ENCODE peak calls at places on chromosomes 12 and 14, in five cellular contexts. One of them, this sample, is unnamed.

GRCh38 chr12:58504539-58504938 is 415.8 kb downstream of the LRIG3 start:
- DNase-seq in thyroid gland: no peak
- DNase-seq in mucosa of descending colon: no peak
- DNase-seq in thoracic aorta: no peak
- DNase-seq in GM12865: no peak
- DNase-seq in this sample: no peak

GRCh38 chr14:50762001-50762930 is 68.7 kb downstream of the NIN start:
- DNase-seq in thyroid gland: no peak
- DNase-seq in mucosa of descending colon: no peak
- DNase-seq in thoracic aorta: no peak
- DNase-seq in GM12865: peak
- DNase-seq in this sample: no peak

GRCh38 chr12:74689071-74689655 is 151.5 kb downstream of the ATXN7L3B start:
- DNase-seq in thyroid gland: no peak
- DNase-seq in mucosa of descending colon: no peak
- DNase-seq in thoracic aorta: no peak
- DNase-seq in GM12865: peak
- DNase-seq in this sample: peak

GRCh38 chr12:78961171-78961570 is 96.6 kb downstream of the SYT1 start:
- DNase-seq in thyroid gland: no peak
- DNase-seq in mucosa of descending colon: no peak
- DNase-seq in thoracic aorta: no peak
- DNase-seq in GM12865: no peak
- DNase-seq in this sample: no peak

GRCh38 chr12:67876305-67876915 is 112.8 kb upstream of the IFNG-AS1 start:
- DNase-seq in thyroid gland: no peak
- DNase-seq in mucosa of descending colon: no peak
- DNase-seq in thoracic aorta: no peak
- DNase-seq in GM12865: no peak
- DNase-seq in this sample: no peak

GRCh38 chr12:100716658-100716948 is 78.0 kb upstream of the ANO4 start:
- DNase-seq in thyroid gland: no peak
- DNase-seq in mucosa of descending colon: no peak
- DNase-seq in thoracic aorta: no peak
- DNase-seq in GM12865: no peak
- DNase-seq in this sample: no peak

GRCh38 chr12:26028953-26029740 is 70.7 kb downstream of the RASSF8 start:
- DNase-seq in thyroid gland: peak
- DNase-seq in mucosa of descending colon: peak
- DNase-seq in thoracic aorta: no peak
- DNase-seq in GM12865: peak
- DNase-seq in this sample: peak

GRCh38 chr14:102659797-102660196 is 67.3 kb downstream of the RCOR1 start:
- DNase-seq in thyroid gland: no peak
- DNase-seq in mucosa of descending colon: no peak
- DNase-seq in thoracic aorta: no peak
- DNase-seq in GM12865: no peak
- DNase-seq in this sample: no peak

GRCh38 chr14:40122978-40123648 is 690.9 kb upstream of the FBXO33 start:
- DNase-seq in thyroid gland: no peak
- DNase-seq in mucosa of descending colon: no peak
- DNase-seq in thoracic aorta: no peak
- DNase-seq in GM12865: peak
- DNase-seq in this sample: no peak

GRCh38 chr12:98595152-98595988 is 1.9 kb downstream of the SLC25A3 start:
- DNase-seq in thyroid gland: no peak
- DNase-seq in mucosa of descending colon: no peak
- DNase-seq in thoracic aorta: no peak
- DNase-seq in GM12865: no peak
- DNase-seq in this sample: peak

GRCh38 chr12:3683670-3684069 is 69.2 kb downstream of the CRACR2A start:
- DNase-seq in thyroid gland: no peak
- DNase-seq in mucosa of descending colon: no peak
- DNase-seq in thoracic aorta: no peak
- DNase-seq in GM12865: no peak
- DNase-seq in this sample: no peak

GRCh38 chr12:94590428-94590827 is 59.9 kb downstream of the TMCC3 start:
- DNase-seq in thyroid gland: no peak
- DNase-seq in mucosa of descending colon: no peak
- DNase-seq in thoracic aorta: no peak
- DNase-seq in GM12865: no peak
- DNase-seq in this sample: no peak

GRCh38 chr12:94586589-94587259 is 63.6 kb downstream of the TMCC3 start:
- DNase-seq in thyroid gland: no peak
- DNase-seq in mucosa of descending colon: peak
- DNase-seq in thoracic aorta: no peak
- DNase-seq in GM12865: no peak
- DNase-seq in this sample: no peak

GRCh38 chr12:94587266-94588241 is 62.8 kb downstream of the TMCC3 start:
- DNase-seq in thyroid gland: no peak
- DNase-seq in mucosa of descending colon: peak
- DNase-seq in thoracic aorta: no peak
- DNase-seq in GM12865: no peak
- DNase-seq in this sample: no peak

GRCh38 chr12:94589591-94590001 is 60.8 kb downstream of the TMCC3 start:
- DNase-seq in thyroid gland: no peak
- DNase-seq in mucosa of descending colon: no peak
- DNase-seq in thoracic aorta: no peak
- DNase-seq in GM12865: no peak
- DNase-seq in this sample: no peak

DNA sequence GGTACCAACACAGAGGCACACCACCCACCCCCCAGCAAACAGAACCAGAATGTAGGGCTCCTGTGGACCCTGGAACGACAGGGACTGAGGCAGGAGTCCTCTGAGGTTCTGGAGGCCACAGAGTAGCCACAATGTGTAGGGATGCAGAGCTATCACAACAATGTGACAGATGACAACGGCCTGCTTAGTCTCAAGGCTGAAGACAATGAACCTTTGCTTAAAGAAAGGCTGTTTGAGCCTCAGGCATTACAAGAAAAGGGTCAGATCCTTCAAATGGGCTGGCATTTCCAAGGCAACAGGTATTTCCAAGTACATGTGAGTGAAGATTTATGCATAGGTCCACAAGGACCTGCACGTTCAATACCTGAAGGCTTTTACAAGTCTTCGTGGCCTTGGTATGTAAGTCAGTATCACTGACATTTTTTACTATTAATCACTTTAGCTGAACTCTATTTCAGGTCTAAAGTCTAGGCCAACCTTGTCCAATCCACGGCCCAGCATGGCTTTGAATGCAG is 62.0 kb downstream of the TMCC3 start:
- DNase-seq in thyroid gland: no peak
- DNase-seq in mucosa of descending colon: no peak
- DNase-seq in thoracic aorta: no peak
- DNase-seq in GM12865: no peak
- DNase-seq in this sample: no peak
- H3K4me3 ChIP-seq in thyroid gland: no peak
- H3K4me3 ChIP-seq in mucosa of descending colon: no peak
- H3K4me3 ChIP-seq in thoracic aorta: no peak
- H3K4me3 ChIP-seq in GM12865: no peak
- H3K4me3 ChIP-seq in this sample: no peak

GRCh38 chr14:99658218-99658617 is 13.3 kb downstream of the HHIPL1 start:
- DNase-seq in thyroid gland: no peak
- DNase-seq in mucosa of descending colon: no peak
- DNase-seq in thoracic aorta: no peak
- DNase-seq in GM12865: no peak
- DNase-seq in this sample: no peak

GRCh38 chr14:99660794-99661193 is 15.9 kb downstream of the HHIPL1 start:
- DNase-seq in thyroid gland: no peak
- DNase-seq in mucosa of descending colon: no peak
- DNase-seq in thoracic aorta: no peak
- DNase-seq in GM12865: no peak
- DNase-seq in this sample: no peak

GRCh38 chr14:99659333-99659741 is 14.4 kb downstream of the HHIPL1 start:
- DNase-seq in thyroid gland: peak
- DNase-seq in mucosa of descending colon: no peak
- DNase-seq in thoracic aorta: no peak
- DNase-seq in GM12865: no peak
- DNase-seq in this sample: no peak

GRCh38 chr14:99657645-99658155 is 12.8 kb downstream of the HHIPL1 start:
- DNase-seq in thyroid gland: no peak
- DNase-seq in mucosa of descending colon: no peak
- DNase-seq in thoracic aorta: no peak
- DNase-seq in GM12865: no peak
- DNase-seq in this sample: no peak

GRCh38 chr14:99660006-99660566 is 15.2 kb downstream of the HHIPL1 start:
- DNase-seq in thyroid gland: peak
- DNase-seq in mucosa of descending colon: no peak
- DNase-seq in thoracic aorta: no peak
- DNase-seq in GM12865: no peak
- DNase-seq in this sample: no peak
- H3K4me3 ChIP-seq in thyroid gland: no peak
- H3K4me3 ChIP-seq in mucosa of descending colon: no peak
- H3K4me3 ChIP-seq in thoracic aorta: no peak
- H3K4me3 ChIP-seq in GM12865: no peak
- H3K4me3 ChIP-seq in this sample: no peak

GRCh38 chr14:56000846-56001245 is 117.4 kb upstream of the PELI2 start:
- DNase-seq in thyroid gland: no peak
- DNase-seq in mucosa of descending colon: peak
- DNase-seq in thoracic aorta: no peak
- DNase-seq in GM12865: no peak
- DNase-seq in this sample: no peak

GRCh38 chr14:56002316-56002715 is 115.9 kb upstream of the PELI2 start:
- DNase-seq in thyroid gland: no peak
- DNase-seq in mucosa of descending colon: no peak
- DNase-seq in thoracic aorta: no peak
- DNase-seq in GM12865: no peak
- DNase-seq in this sample: no peak

GRCh38 chr14:56004323-56004722 is 113.9 kb upstream of the PELI2 start:
- DNase-seq in thyroid gland: no peak
- DNase-seq in mucosa of descending colon: no peak
- DNase-seq in thoracic aorta: no peak
- DNase-seq in GM12865: no peak
- DNase-seq in this sample: no peak

GRCh38 chr14:56004807-56005579 is 113.2 kb upstream of the PELI2 start:
- DNase-seq in thyroid gland: peak
- DNase-seq in mucosa of descending colon: peak
- DNase-seq in thoracic aorta: no peak
- DNase-seq in GM12865: peak
- DNase-seq in this sample: peak

DNA sequence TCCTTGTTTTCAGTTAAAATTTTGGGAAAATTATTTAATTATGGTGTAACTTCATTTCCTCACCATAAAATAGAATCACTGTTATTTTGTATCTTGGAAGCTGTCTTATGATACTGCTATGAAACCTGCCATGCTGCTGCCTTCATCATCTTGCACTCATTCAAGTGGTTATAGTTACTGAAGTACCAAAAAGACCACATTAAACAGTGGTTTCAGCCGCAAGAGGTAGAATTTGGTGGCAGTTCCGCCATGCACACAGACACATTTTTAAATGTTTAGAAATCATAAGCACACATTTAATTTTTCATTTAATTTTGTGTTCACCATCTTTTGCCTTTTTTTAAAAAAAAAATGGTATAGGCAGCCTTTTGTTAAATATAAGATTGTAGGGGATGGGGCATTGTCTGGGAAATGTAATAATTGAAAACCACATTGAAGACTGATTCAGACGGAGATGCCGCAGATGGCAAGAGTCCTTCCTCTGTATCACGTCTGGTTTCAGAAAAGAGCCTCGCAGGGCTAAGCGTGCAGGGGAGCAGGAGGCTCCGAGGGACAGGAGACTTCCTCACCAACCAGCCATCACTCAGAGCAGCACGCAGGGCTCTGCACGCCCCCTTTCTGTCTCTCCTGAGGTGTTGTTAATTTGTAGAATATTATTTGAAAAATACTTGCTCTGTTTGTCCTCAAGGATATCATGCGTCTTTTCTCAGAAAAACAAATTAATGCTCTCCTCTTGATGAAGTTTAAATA is 115.2 kb upstream of the PELI2 start:
- DNase-seq in thyroid gland: no peak
- DNase-seq in mucosa of descending colon: no peak
- DNase-seq in thoracic aorta: no peak
- DNase-seq in GM12865: no peak
- DNase-seq in this sample: peak
- H3K4me3 ChIP-seq in thyroid gland: no peak
- H3K4me3 ChIP-seq in mucosa of descending colon: no peak
- H3K4me3 ChIP-seq in thoracic aorta: no peak
- H3K4me3 ChIP-seq in GM12865: no peak
- H3K4me3 ChIP-seq in this sample: no peak

GRCh38 chr12:7935464-7935772 is 569 bp downstream of the SLC2A3 start:
- DNase-seq in thyroid gland: no peak
- DNase-seq in mucosa of descending colon: no peak
- DNase-seq in thoracic aorta: no peak
- DNase-seq in GM12865: peak
- DNase-seq in this sample: no peak

GRCh38 chr12:7933255-7933726 is 2.7 kb downstream of the SLC2A3 start:
- DNase-seq in thyroid gland: peak
- DNase-seq in mucosa of descending colon: peak
- DNase-seq in thoracic aorta: peak
- DNase-seq in GM12865: peak
- DNase-seq in this sample: peak

GRCh38 chr12:7934560-7935463 is 1.2 kb downstream of the SLC2A3 start:
- DNase-seq in thyroid gland: no peak
- DNase-seq in mucosa of descending colon: peak
- DNase-seq in thoracic aorta: no peak
- DNase-seq in GM12865: peak
- DNase-seq in this sample: no peak

GRCh38 chr12:7935773-7936581 is at the start of gene SLC2A3:
- DNase-seq in thyroid gland: peak
- DNase-seq in mucosa of descending colon: peak
- DNase-seq in thoracic aorta: no peak
- DNase-seq in GM12865: peak
- DNase-seq in this sample: peak

DNA sequence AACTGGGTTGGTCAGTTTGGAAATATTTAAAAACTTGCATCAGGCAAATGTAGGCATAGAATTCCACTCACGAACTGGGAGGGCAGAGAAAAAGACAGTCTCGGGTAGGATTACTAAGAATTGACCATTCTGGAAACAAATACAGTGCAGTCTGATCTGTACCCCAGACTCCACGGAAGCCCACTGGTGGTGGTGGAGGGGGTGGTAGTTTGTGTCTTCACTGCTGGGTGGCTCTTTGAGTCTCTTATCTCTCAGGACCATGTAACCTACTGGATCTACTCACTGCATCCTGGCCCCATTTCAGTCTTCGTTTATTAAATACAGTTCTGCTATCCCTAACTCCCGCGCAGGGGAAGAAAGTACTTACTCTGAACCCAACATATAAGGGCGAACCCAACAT is 1.8 kb downstream of the SLC2A3 start:
- DNase-seq in thyroid gland: no peak
- DNase-seq in mucosa of descending colon: no peak
- DNase-seq in thoracic aorta: no peak
- DNase-seq in GM12865: peak
- DNase-seq in this sample: no peak
- H3K4me3 ChIP-seq in thyroid gland: no peak
- H3K4me3 ChIP-seq in mucosa of descending colon: no peak
- H3K4me3 ChIP-seq in thoracic aorta: peak
- H3K4me3 ChIP-seq in GM12865: peak
- H3K4me3 ChIP-seq in this sample: no peak

This sample was measured in Jurkat, Clone E6-1.